ENCODE peak calls at places on chromosomes 3 and 15, in ten cellular contexts. Z is brain microvascular endothelial cell; H is AG09319; P is activated CD4-positive, alpha-beta T cell treated with anti-CD3 and anti-CD28 coated beads, Interleukin-2, amount 50 U/mL, for 1 hour; O is heart left ventricle; R is right lobe of liver; N is iris pigment epithelial cell; B is iPS-NIHi11; D is heart right ventricle; W is foreskin melanocyte. E is an unnamed sample.

GRCh38 chr3:150202696-150203095 is 205.4 kb upstream of the TSC22D2 start:
- DNase-seq in Z (no peak), H (no peak), P (no peak), O (no peak), R (no peak), N (no peak), B (no peak), D (no peak), W (no peak), E (no peak)

GRCh38 chr3:102529452-102529851 is 94.6 kb downstream of the ZPLD1 start:
- DNase-seq in Z (no peak), H (no peak), P (no peak), O (no peak), R (no peak), N (peak), B (peak), D (no peak), W (no peak), E (peak)

GRCh38 chr3:157146664-157147082 is 13.3 kb downstream of the CCNL1 start:
- DNase-seq in Z (no peak), H (no peak), P (no peak), O (no peak), R (no peak), N (no peak), B (no peak), D (no peak), W (no peak), E (no peak)

GRCh38 chr3:178703268-178703975 is 167.2 kb downstream of the KCNMB2 start:
- DNase-seq in Z (peak), H (peak), P (no peak), O (no peak), R (no peak), N (peak), B (no peak), D (no peak), W (no peak), E (no peak)

GRCh38 chr3:89315750-89316149 is 208.3 kb downstream of the EPHA3 start:
- DNase-seq in Z (peak), H (no peak), P (no peak), O (no peak), R (no peak), N (no peak), B (no peak), D (no peak), W (no peak), E (no peak)

GRCh38 chr3:60954049-60954448 is 297.2 kb downstream of the FHIT start:
- DNase-seq in Z (no peak), H (no peak), P (no peak), O (no peak), R (no peak), N (no peak), B (no peak), D (no peak), W (no peak), E (no peak)

GRCh38 chr3:182399978-182400737 is 393.1 kb upstream of the ATP11B start:
- DNase-seq in Z (no peak), H (no peak), P (no peak), O (no peak), R (no peak), N (peak), B (no peak), D (no peak), W (no peak), E (no peak)

GRCh38 chr3:120983841-120984240 is 75.8 kb downstream of the STXBP5L start:
- DNase-seq in Z (no peak), H (no peak), P (no peak), O (no peak), R (no peak), N (no peak), B (peak), D (no peak), W (no peak), E (no peak)

GRCh38 chr15:70766597-70766996 is 3.2 kb upstream of the UACA start:
- DNase-seq in Z (no peak), H (no peak), P (no peak), O (no peak), R (no peak), N (no peak), B (no peak), D (no peak), W (no peak), E (no peak)

GRCh38 chr15:72341361-72341760 is 21.4 kb upstream of the CELF6 start:
- DNase-seq in Z (no peak), H (no peak), P (no peak), O (no peak), R (no peak), N (no peak), B (peak), D (no peak), W (no peak), E (peak)

GRCh38 chr3:54197509-54197908 is 75.2 kb downstream of the CACNA2D3 start:
- DNase-seq in Z (no peak), H (no peak), P (no peak), O (no peak), R (no peak), N (no peak), B (no peak), D (no peak), W (no peak), E (no peak)

GRCh38 chr3:31189971-31190370 is 295.5 kb upstream of the GADL1 start:
- DNase-seq in Z (no peak), H (no peak), P (no peak), O (no peak), R (no peak), N (no peak), B (no peak), D (no peak), W (no peak), E (no peak)

GRCh38 chr3:8443829-8444791 is 57.5 kb upstream of the LMCD1 start:
- DNase-seq in Z (peak), H (peak), P (no peak), O (peak), R (peak), N (peak), B (peak), D (peak), W (peak), E (peak)

GRCh38 chr15:100929641-100930042 is 10.5 kb downstream of the LRRK1 start:
- DNase-seq in Z (no peak), H (no peak), P (no peak), O (no peak), R (no peak), N (no peak), B (peak), D (no peak), W (no peak), E (peak)

GRCh38 chr3:105385868-105386508 is 19.3 kb downstream of the ALCAM start:
- DNase-seq in Z (no peak), H (no peak), P (no peak), O (no peak), R (no peak), N (no peak), B (no peak), D (no peak), W (no peak), E (no peak)

GRCh38 chr15:83854950-83855707 is 201.2 kb downstream of the ADAMTSL3 start:
- DNase-seq in Z (no peak), H (peak), P (no peak), O (no peak), R (no peak), N (no peak), B (no peak), D (peak), W (no peak), E (no peak)

GRCh38 chr3:122989856-122990575 is 37.5 kb downstream of the SEMA5B start:
- DNase-seq in Z (no peak), H (no peak), P (no peak), O (no peak), R (no peak), N (no peak), B (no peak), D (no peak), W (no peak), E (peak)

GRCh38 chr3:47601310-47601709 is 22.6 kb upstream of the CSPG5 start:
- DNase-seq in Z (no peak), H (no peak), P (no peak), O (no peak), R (no peak), N (no peak), B (no peak), D (no peak), W (peak), E (no peak)

GRCh38 chr3:50627407-50628051 is 10.6 kb downstream of the MAPKAPK3 start:
- DNase-seq in Z (peak), H (no peak), P (no peak), O (peak), R (no peak), N (peak), B (peak), D (peak), W (no peak), E (peak)

GRCh38 chr3:143901105-143901504 is 52.8 kb upstream of the SLC9A9 start:
- DNase-seq in Z (peak), H (peak), P (no peak), O (no peak), R (no peak), N (peak), B (no peak), D (no peak), W (no peak), E (no peak)

GRCh38 chr15:69891070-69891491 is 206.6 kb downstream of the TLE3 start:
- DNase-seq in Z (no peak), H (no peak), P (no peak), O (no peak), R (no peak), N (no peak), B (no peak), D (no peak), W (no peak), E (no peak)

GRCh38 chr3:184600685-184601377 is 39.2 kb downstream of the EPHB3 start:
- DNase-seq in Z (no peak), H (no peak), P (no peak), O (no peak), R (no peak), N (no peak), B (no peak), D (no peak), W (no peak), E (peak)

E was measured in NCI-H82.